ENCODE peak calls at places on chromosome 2, in ten cellular contexts. E, R, Q, A, S, H, X, L, F and T are unnamed samples.
A peak's percentile ranks its signal among the peaks of the same experiment; 100 is the strongest.

GRCh38 chr2:88621432-88621831 is 5.8 kb downstream of the EIF2AK3 start:
- DNase-seq in E (no peak), A (no peak), S (no peak), Q (no peak), X (no peak), H (no peak), L (no peak), R (no peak), F (no peak), T (no peak)

GRCh38 chr2:9844581-9844980 is 1.3 kb downstream of the TAF1B start:
- DNase-seq in Q (no peak), A (no peak), E (no peak), X (no peak), S (peak; percentile 55), R (no peak), L (no peak), F (no peak), H (no peak), T (no peak)

GRCh38 chr2:15864176-15864769 is 76.1 kb upstream of the MYCN start:
- DNase-seq in E (no peak), F (no peak), L (no peak), H (no peak), Q (no peak), S (no peak), A (no peak), X (no peak), R (no peak), T (no peak)

GRCh38 chr2:190862591-190862991 is 18.0 kb upstream of the GLS start:
- DNase-seq in X (no peak), R (no peak), H (no peak), Q (no peak), E (peak; percentile 43), A (no peak), S (peak; percentile 67), F (no peak), L (no peak), T (no peak)

GRCh38 chr2:96146881-96147592 is 1.8 kb upstream of the DUSP2 start:
- DNase-seq in F (peak; percentile 77), R (no peak), A (no peak), L (peak; percentile 41), H (no peak), Q (no peak), E (no peak), X (peak; percentile 35), S (peak; percentile 77), T (no peak)

GRCh38 chr2:63950414-63950813 is 68.8 kb downstream of the VPS54 start:
- DNase-seq in E (no peak), L (no peak), A (no peak), Q (no peak), R (no peak), H (no peak), F (no peak), X (no peak), S (no peak), T (no peak)

GRCh38 chr2:174752403-174753037 is 11.8 kb downstream of the CHRNA1 start:
- DNase-seq in A (no peak), S (no peak), R (no peak), E (peak; percentile 16), L (no peak), H (no peak), X (no peak), F (peak; percentile 31), Q (no peak), T (no peak)

GRCh38 chr2:163191372-163191771 is 352.8 kb upstream of the KCNH7 start:
- DNase-seq in S (peak; percentile 42), F (no peak), L (no peak), H (no peak), R (peak; percentile 69), Q (no peak), E (peak; percentile 14), A (no peak), X (no peak), T (no peak)

GRCh38 chr2:217824223-217824622 is 178.6 kb downstream of the TNS1 start:
- DNase-seq in E (no peak), L (no peak), F (no peak), Q (no peak), R (no peak), S (no peak), X (no peak), H (no peak), A (no peak), T (no peak)

GRCh38 chr2:63692002-63692606 is 103.3 kb downstream of the MDH1 start:
- DNase-seq in A (no peak), S (peak; percentile 36), H (no peak), Q (no peak), X (no peak), E (peak; percentile 45), L (no peak), R (peak; percentile 59), F (no peak), T (no peak)

GRCh38 chr2:217993817-217994459 is 8.9 kb downstream of the TNS1 start:
- DNase-seq in L (peak; percentile 76), E (peak; percentile 44), F (peak; percentile 88), Q (no peak), H (peak; percentile 37), A (no peak), S (peak; percentile 39), R (peak; percentile 85), X (no peak), T (no peak)

GRCh38 chr2:231111987-231112386 is 12.9 kb downstream of the HTR2B start:
- DNase-seq in Q (no peak), E (no peak), H (no peak), X (no peak), R (no peak), L (no peak), S (peak; percentile 71), A (no peak), F (no peak), T (no peak)

GRCh38 chr2:231325826-231326225 is 69.7 kb upstream of the B3GNT7 start:
- DNase-seq in L (peak; percentile 12), Q (no peak), H (no peak), X (no peak), F (no peak), A (no peak), R (no peak), E (no peak), S (no peak), T (no peak)

GRCh38 chr2:112540906-112541305 is 1.4 kb upstream of the POLR1B start:
- DNase-seq in R (no peak), E (no peak), A (no peak), L (no peak), S (no peak), H (no peak), F (no peak), Q (no peak), X (no peak), T (no peak)

GRCh38 chr2:237208373-237209045 is 122.8 kb downstream of the COPS8 start:
- DNase-seq in A (no peak), Q (peak; percentile 58), E (no peak), S (peak; percentile 74), F (no peak), X (no peak), R (no peak), H (no peak), L (no peak), T (no peak)

GRCh38 chr2:47265751-47266231 is 110.7 kb upstream of the STPG4 start:
- DNase-seq in S (peak; percentile 51), E (no peak), Q (no peak), F (no peak), R (no peak), H (no peak), L (no peak), X (no peak), A (no peak), T (no peak)

GRCh38 chr2:3575534-3576324 is 669 bp downstream of the RPS7 start:
- DNase-seq in H (peak; percentile 26), A (peak; percentile 10), R (peak; percentile 14), L (no peak), Q (no peak), E (peak; percentile 23), X (no peak), F (no peak), S (no peak), T (peak; percentile 21)

GRCh38 chr2:152236191-152236925 is 60.8 kb upstream of the STAM2 start:
- DNase-seq in H (no peak), Q (no peak), A (no peak), X (no peak), E (no peak), L (no peak), R (no peak), F (no peak), S (no peak), T (no peak)

GRCh38 chr2:227719637-227720036 is 1.8 kb upstream of the SLC19A3 start:
- DNase-seq in E (no peak), S (no peak), H (no peak), Q (no peak), F (no peak), A (no peak), L (no peak), R (no peak), X (no peak), T (no peak)

DNA sequence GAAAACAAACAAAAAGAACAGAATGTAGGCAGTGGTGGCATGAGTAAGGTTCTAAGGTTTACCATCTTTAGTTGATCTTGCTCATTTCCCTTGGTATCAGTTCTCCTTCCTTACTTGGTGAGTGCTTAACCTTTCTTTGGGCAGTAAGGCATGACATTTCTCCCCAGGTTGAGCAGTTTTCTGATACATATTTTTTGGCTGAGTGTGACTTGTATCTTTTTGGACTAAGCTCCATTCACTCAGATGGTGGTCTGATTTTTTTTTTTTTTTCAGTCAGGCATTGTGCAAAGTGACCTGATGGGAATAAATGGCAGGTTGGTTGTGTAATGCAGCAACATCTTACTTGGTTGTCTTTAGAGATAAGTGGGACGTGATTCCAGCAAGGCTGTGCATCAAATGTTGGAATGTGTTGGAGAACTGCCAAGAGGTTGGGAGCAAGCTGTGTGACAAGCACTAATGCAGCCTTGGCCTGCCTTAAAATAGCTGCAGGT is 15.1 kb downstream of the SPTBN1 start:
- DNase-seq in L (peak; percentile 68), S (peak; percentile 90), X (peak; percentile 44), H (no peak), A (no peak), F (no peak), E (peak; percentile 11), R (no peak), Q (peak; percentile 68), T (no peak)
- H3K4me1 ChIP-seq in L (peaks cover 67% of the 10 kb centered on the region), S (peaks cover 22% of the 10 kb centered on the region), X (peaks cover 26% of the 10 kb centered on the region), H (no peaks in the 10 kb centered on the region), A (no peaks in the 10 kb centered on the region), F (peaks cover 38% of the 10 kb centered on the region), E (peaks cover 4% of the 10 kb centered on the region), R (peaks cover 16% of the 10 kb centered on the region), Q (peaks cover 89% of the 10 kb centered on the region), T (no peaks in the 10 kb centered on the region)

GRCh38 chr2:45567974-45568789 is 42.9 kb downstream of the SRBD1 start:
- DNase-seq in R (no peak), Q (no peak), A (no peak), S (peak; percentile 28), X (no peak), L (no peak), E (peak; percentile 85), H (no peak), F (no peak), T (no peak)
- H3K4me3 ChIP-seq in R (no peak overlapping the region), Q (no peak overlapping the region), A (peak overlapping the region; percentile 55), S (no peak overlapping the region), X (no peak overlapping the region), L (peak overlapping the region; percentile 4), E (no peak overlapping the region), H (peak overlapping the region; percentile 55), F (no peak overlapping the region), T (peak overlapping the region; percentile 43)

GRCh38 chr2:130870779-130871178 is 34.1 kb downstream of the ARHGEF4 start:
- DNase-seq in Q (no peak), X (no peak), A (no peak), L (no peak), R (no peak), H (no peak), E (no peak), F (no peak), S (no peak), T (no peak)
- H3K27me3 ChIP-seq in Q (no peaks in the 10 kb centered on the region), X (no peaks in the 10 kb centered on the region), A (no peaks in the 10 kb centered on the region), L (peaks cover 11% of the 10 kb centered on the region), R (no peaks in the 10 kb centered on the region), H (no peaks in the 10 kb centered on the region), E (no peaks in the 10 kb centered on the region), F (no peaks in the 10 kb centered on the region), S (no peaks in the 10 kb centered on the region), T (no peaks in the 10 kb centered on the region)

GRCh38 chr2:120571015-120571728 is 164.5 kb upstream of the GLI2 start:
- DNase-seq in L (no peak), Q (no peak), X (no peak), R (no peak), H (no peak), F (no peak), A (no peak), S (no peak), E (peak; percentile 37), T (no peak)
- H3K4me1 ChIP-seq in L (peaks cover 22% of the 10 kb centered on the region), Q (peaks cover 30% of the 10 kb centered on the region), X (peaks cover 15% of the 10 kb centered on the region), R (peaks cover 15% of the 10 kb centered on the region), H (no peaks in the 10 kb centered on the region), F (peaks cover 15% of the 10 kb centered on the region), A (no peaks in the 10 kb centered on the region), S (peaks cover 10% of the 10 kb centered on the region), E (no peaks in the 10 kb centered on the region), T (no peaks in the 10 kb centered on the region)